ENCODE peak calls at places on chromosomes 6 and 20, in four cellular contexts. I is choroid plexus epithelial cell, Y is fibroblast of mammary gland, T is cardiac fibroblast. H is an unnamed sample.

GRCh38 chr20:64203037-64203777 is 39.0 kb downstream of the MYT1 start:
- DNase-seq in Y (no peak), I (no peak), T (no peak), H (no peak)

GRCh38 chr6:34511214-34511922 is 44.8 kb downstream of the SPDEF start:
- DNase-seq in Y (no peak), I (no peak), T (no peak), H (no peak)

GRCh38 chr20:12358006-12358654 is 440.4 kb downstream of the BTBD3 start:
- DNase-seq in Y (peak), I (peak), T (peak), H (no peak)

GRCh38 chr6:73694711-73695411 is 1.1 kb upstream of the CD109 start:
- DNase-seq in T (peak), I (peak), Y (peak), H (no peak)

GRCh38 chr20:23311932-23312331 is 38.7 kb upstream of the NXT1 start:
- DNase-seq in I (no peak), Y (no peak), T (no peak), H (no peak)

GRCh38 chr6:38997128-38997761 is 51.3 kb upstream of the GLP1R start:
- DNase-seq in I (peak), T (peak), Y (peak), H (no peak)

GRCh38 chr20:3037654-3038053 is 5.8 kb upstream of the GNRH2 start:
- DNase-seq in Y (no peak), I (no peak), T (no peak), H (no peak)

GRCh38 chr20:37699202-37699601 is 5.4 kb downstream of the CTNNBL1 start:
- DNase-seq in I (peak), Y (no peak), T (no peak), H (no peak)

GRCh38 chr6:134822920-134823430 is 126.9 kb downstream of the ALDH8A1 start:
- DNase-seq in T (peak), I (peak), Y (peak), H (peak)

GRCh38 chr6:5584072-5584471 is 322.8 kb downstream of the FARS2 start:
- DNase-seq in Y (peak), T (peak), I (peak), H (peak)

GRCh38 chr6:50143011-50143719 is 93.4 kb upstream of the DEFB112 start:
- DNase-seq in Y (no peak), T (no peak), I (no peak), H (no peak)

GRCh38 chr6:33427585-33428218 is 7.8 kb downstream of the SYNGAP1 start:
- DNase-seq in I (no peak), Y (no peak), T (no peak), H (no peak)

GRCh38 chr6:110874880-110875547 is 429 bp downstream of the AMD1 start:
- DNase-seq in T (peak), I (no peak), Y (no peak), H (no peak)

GRCh38 chr6:41642090-41642959 is 4.1 kb downstream of the MDFI start:
- DNase-seq in T (no peak), Y (no peak), I (no peak), H (no peak)

GRCh38 chr20:51807864-51808263 is 5.5 kb upstream of the SALL4 start:
- DNase-seq in T (no peak), Y (no peak), I (no peak), H (no peak)

GRCh38 chr20:8389381-8390368 is 257.6 kb downstream of the PLCB1 start:
- DNase-seq in I (peak), T (peak), Y (peak), H (no peak)

GRCh38 chr20:57608516-57608915 is 11.7 kb downstream of the ZBP1 start:
- DNase-seq in Y (no peak), I (no peak), T (no peak), H (no peak)

GRCh38 chr20:57611605-57612311 is 8.5 kb downstream of the ZBP1 start:
- DNase-seq in I (no peak), T (no peak), Y (no peak), H (no peak)

GRCh38 chr20:57609086-57609841 is 11.0 kb downstream of the ZBP1 start:
- DNase-seq in Y (no peak), T (no peak), I (no peak), H (no peak)

GRCh38 chr20:57610261-57610952 is 9.8 kb downstream of the ZBP1 start:
- DNase-seq in I (no peak), T (no peak), Y (no peak), H (no peak)

GRCh38 chr20:57609842-57610167 is 10.4 kb downstream of the ZBP1 start:
- DNase-seq in Y (no peak), T (no peak), I (no peak), H (no peak)
- TF ChIP-seq CTCF in Y (no peak), T (no peak), I (peak), H (no peak)

GRCh38 chr6:56282391-56282790 is 35.0 kb upstream of the COL21A1 start:
- DNase-seq in Y (peak), I (peak), T (no peak), H (no peak)

GRCh38 chr6:56291278-56291917 is 44.0 kb upstream of the COL21A1 start:
- DNase-seq in I (peak), Y (no peak), T (peak), H (no peak)

GRCh38 chr6:56292505-56293181 is 45.3 kb upstream of the COL21A1 start:
- DNase-seq in Y (peak), I (peak), T (peak), H (peak)

GRCh38 chr6:56293756-56294155 is 46.4 kb upstream of the COL21A1 start:
- DNase-seq in I (no peak), Y (no peak), T (no peak), H (no peak)

DNA sequence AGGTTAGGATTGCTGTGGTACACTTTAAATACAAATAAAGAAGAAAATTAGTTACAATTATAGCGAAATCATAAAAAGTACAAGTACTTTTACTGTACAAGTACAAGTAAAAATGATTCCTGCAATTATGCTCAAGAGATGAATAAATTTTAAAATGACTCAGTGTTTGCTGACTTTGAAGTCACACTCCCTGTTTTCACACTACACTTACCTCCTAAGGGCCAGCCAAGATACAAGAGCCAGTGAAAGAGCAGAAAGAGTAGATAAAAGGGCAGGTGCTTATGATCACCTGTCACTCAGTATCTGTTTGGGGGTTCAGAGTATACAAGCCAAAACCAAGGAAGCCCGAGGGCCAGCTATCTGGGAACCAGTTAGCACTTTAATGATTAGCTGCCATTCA is 41.0 kb upstream of the COL21A1 start:
- DNase-seq in T (no peak), Y (no peak), I (no peak), H (no peak)
- H3K4me3 ChIP-seq in T (no peak), Y (no peak), I (no peak), H (no peak)

DNA sequence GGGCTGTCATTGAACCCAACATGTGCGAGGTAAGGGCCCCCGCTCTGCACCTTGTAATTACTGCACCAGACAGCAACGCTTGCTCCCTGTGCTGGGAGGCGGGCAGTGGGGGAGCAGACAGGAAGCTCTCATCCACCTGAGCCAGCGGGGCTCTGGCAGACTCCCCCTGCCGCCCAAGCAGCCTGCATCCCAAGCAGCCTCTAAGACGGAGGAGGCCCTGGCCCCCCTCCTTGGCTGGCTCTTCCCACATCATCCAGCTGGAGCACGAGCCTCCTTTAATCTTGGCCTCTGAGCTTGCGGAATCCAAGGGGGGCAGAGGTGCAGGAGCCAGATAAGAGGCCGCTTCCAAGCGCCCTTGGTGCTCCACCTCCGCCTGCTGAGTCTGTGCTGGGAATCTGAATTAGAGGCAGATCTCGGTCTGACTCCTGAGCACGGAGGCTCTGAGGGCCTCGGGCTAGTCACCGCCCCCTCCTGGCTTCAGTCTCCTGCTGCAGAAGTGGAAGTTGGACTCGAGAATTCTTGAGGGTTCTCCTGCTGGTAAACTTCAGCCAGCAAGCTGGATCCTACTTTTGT is 40.0 kb upstream of the CDH22 start:
- DNase-seq in T (peak), I (peak), Y (peak), H (no peak)
- TF ChIP-seq CTCF in T (peak), I (peak), Y (no peak), H (peak)

DNA sequence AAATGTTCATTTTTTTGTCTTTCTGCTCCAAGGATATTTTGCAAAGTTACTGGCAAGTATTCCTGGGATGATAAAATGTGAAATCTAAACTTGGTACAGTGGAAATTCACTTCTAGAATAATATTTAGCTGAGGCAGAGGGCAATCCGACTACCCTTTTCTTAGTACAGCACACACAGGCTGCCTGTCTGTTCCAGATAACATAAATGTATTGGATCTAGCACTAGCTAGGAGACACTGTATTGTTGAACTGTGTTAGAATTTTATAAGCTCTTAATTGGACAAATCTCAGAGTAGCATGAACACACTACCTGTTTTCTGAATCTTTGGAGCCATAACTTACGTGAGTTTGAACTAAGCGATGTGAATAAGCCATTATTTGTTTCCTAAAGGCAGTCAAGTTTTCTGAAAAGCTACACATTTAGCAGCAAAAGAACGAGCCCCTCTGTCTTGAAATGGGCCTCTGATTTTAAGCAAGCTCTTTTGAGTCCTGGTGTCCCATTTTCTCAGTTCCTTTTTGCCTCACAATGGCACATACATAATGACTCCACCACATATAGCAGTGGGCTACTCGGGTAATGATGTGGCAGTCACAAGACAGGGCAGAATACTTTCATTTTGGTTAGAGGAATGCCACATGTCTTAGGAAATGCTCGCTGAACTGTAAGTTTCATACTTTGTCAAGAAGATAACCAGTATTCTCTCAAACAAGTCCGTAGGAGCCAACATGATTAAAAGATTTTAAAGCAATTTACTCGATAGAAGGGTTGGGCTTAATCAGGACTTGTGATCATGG is 116.5 kb upstream of the ESR1 start:
- DNase-seq in T (peak), I (peak), Y (peak), H (no peak)
- H3K4me3 ChIP-seq in T (peak), I (no peak), Y (peak), H (no peak)

DNA sequence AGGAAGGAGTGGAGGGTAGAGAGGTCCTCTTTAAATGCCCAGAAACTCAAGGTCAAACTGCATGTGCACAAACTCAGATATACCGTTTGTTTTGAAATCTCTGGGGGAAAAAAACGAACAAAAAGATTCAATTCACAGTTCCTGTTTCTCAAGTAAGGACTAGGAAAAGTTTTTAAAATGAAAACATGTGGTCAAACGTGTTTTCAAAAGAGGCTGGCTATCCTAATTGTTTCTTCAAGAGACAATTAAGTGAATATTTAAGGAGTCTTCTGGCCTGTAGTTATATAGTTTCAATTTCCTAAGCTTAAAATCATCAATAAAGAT is 3.1 kb downstream of the RSPO3 start:
- DNase-seq in T (no peak), I (no peak), Y (no peak), H (no peak)
- TF ChIP-seq CTCF in T (no peak), I (no peak), Y (no peak), H (no peak)

DNA sequence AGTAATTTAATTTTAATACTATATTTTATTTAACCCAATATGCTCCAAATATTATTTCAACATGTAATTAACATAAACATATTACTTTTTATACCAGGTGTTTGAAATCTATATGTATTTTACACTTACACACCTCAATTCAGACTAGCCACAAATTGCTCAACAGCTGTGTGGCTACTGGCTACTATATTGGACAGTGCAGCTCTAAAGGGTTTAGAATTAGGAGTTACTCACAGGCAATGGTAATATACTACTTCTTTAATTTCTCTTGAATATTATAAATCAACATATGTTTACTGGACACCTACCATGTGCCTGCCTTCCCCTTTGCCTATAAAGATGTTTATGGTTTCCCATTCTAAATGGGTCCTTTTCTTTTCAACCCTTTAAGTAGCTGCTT is 2.3 kb downstream of the MTRF1L start:
- DNase-seq in I (no peak), T (no peak), Y (no peak), H (no peak)
- H3K4me3 ChIP-seq in I (no peak), T (no peak), Y (no peak), H (no peak)

GRCh38 chr6:160102399-160102798 is 19.2 kb upstream of the SLC22A1 start:
- DNase-seq in T (no peak), Y (no peak), I (no peak), H (no peak)

GRCh38 chr6:160104821-160105517 is 16.6 kb upstream of the SLC22A1 start:
- DNase-seq in I (no peak), T (no peak), Y (no peak), H (no peak)

GRCh38 chr6:160103825-160104100 is 17.9 kb upstream of the SLC22A1 start:
- DNase-seq in Y (no peak), I (peak), T (no peak), H (no peak)

GRCh38 chr6:160101262-160102205 is 20.1 kb upstream of the SLC22A1 start:
- DNase-seq in Y (no peak), I (peak), T (no peak), H (no peak)

GRCh38 chr6:160102956-160103824 is 18.4 kb upstream of the SLC22A1 start:
- DNase-seq in Y (peak), T (peak), I (peak), H (no peak)
- TF ChIP-seq CTCF in Y (peak), T (peak), I (peak), H (peak)

GRCh38 chr20:6469695-6470094 is 297.8 kb upstream of the BMP2 start:
- DNase-seq in T (no peak), Y (no peak), I (no peak), H (no peak)
- H3K4me3 ChIP-seq in T (no peak), Y (no peak), I (no peak), H (no peak)